ENCODE peak calls at places on chromosome 12, in ten cellular contexts. One of them, this sample, is unnamed. For H3K36me3, the result is how much of the 10 kb centered on the place peaks cover.

GRCh38 chr12:80059875-80060274 is 39.5 kb upstream of the OTOGL start:
- DNase-seq in MG63: no peak
- DNase-seq in tibial artery: no peak
- DNase-seq in CD8-positive, alpha-beta T cell: no peak
- DNase-seq in stomach: no peak
- DNase-seq in neural progenitor cell: no peak
- DNase-seq in left ventricle myocardium inferior: no peak
- DNase-seq in heart left ventricle: no peak
- DNase-seq in K562: no peak
- DNase-seq in kidney epithelial cell: no peak
- DNase-seq in this sample: no peak

GRCh38 chr12:604956-605355 is 58.3 kb downstream of the NINJ2 start:
- DNase-seq in tibial artery: no peak
- DNase-seq in MG63: no peak
- DNase-seq in K562: no peak
- DNase-seq in stomach: no peak
- DNase-seq in CD8-positive, alpha-beta T cell: no peak
- DNase-seq in heart left ventricle: no peak
- DNase-seq in left ventricle myocardium inferior: no peak
- DNase-seq in neural progenitor cell: no peak
- DNase-seq in kidney epithelial cell: no peak
- DNase-seq in this sample: no peak

GRCh38 chr12:55931780-55932545 is 1.0 kb downstream of the DGKA start:
- DNase-seq in kidney epithelial cell: no peak
- DNase-seq in CD8-positive, alpha-beta T cell: peak
- DNase-seq in K562: peak
- DNase-seq in neural progenitor cell: peak
- DNase-seq in heart left ventricle: peak
- DNase-seq in stomach: peak
- DNase-seq in left ventricle myocardium inferior: peak
- DNase-seq in MG63: peak
- DNase-seq in tibial artery: peak
- DNase-seq in this sample: peak

GRCh38 chr12:7411343-7411742 is 32.6 kb downstream of the CD163L1 start:
- DNase-seq in CD8-positive, alpha-beta T cell: no peak
- DNase-seq in neural progenitor cell: no peak
- DNase-seq in left ventricle myocardium inferior: no peak
- DNase-seq in tibial artery: no peak
- DNase-seq in stomach: no peak
- DNase-seq in K562: no peak
- DNase-seq in MG63: no peak
- DNase-seq in heart left ventricle: no peak
- DNase-seq in kidney epithelial cell: no peak
- DNase-seq in this sample: no peak

GRCh38 chr12:106757623-106758348 is 16.7 kb upstream of the RIC8B start:
- DNase-seq in CD8-positive, alpha-beta T cell: no peak
- DNase-seq in left ventricle myocardium inferior: no peak
- DNase-seq in neural progenitor cell: no peak
- DNase-seq in K562: no peak
- DNase-seq in heart left ventricle: no peak
- DNase-seq in kidney epithelial cell: no peak
- DNase-seq in tibial artery: no peak
- DNase-seq in stomach: no peak
- DNase-seq in MG63: no peak
- DNase-seq in this sample: no peak

GRCh38 chr12:6341439-6342139 is at the start of gene TNFRSF1A:
- DNase-seq in heart left ventricle: peak
- DNase-seq in MG63: peak
- DNase-seq in neural progenitor cell: peak
- DNase-seq in tibial artery: peak
- DNase-seq in stomach: peak
- DNase-seq in kidney epithelial cell: no peak
- DNase-seq in K562: peak
- DNase-seq in left ventricle myocardium inferior: peak
- DNase-seq in CD8-positive, alpha-beta T cell: no peak
- DNase-seq in this sample: peak

GRCh38 chr12:64814432-64814831 is 10.0 kb upstream of the TBC1D30 start:
- DNase-seq in heart left ventricle: no peak
- DNase-seq in CD8-positive, alpha-beta T cell: no peak
- DNase-seq in K562: no peak
- DNase-seq in neural progenitor cell: no peak
- DNase-seq in stomach: no peak
- DNase-seq in kidney epithelial cell: no peak
- DNase-seq in tibial artery: no peak
- DNase-seq in left ventricle myocardium inferior: no peak
- DNase-seq in MG63: no peak
- DNase-seq in this sample: no peak

GRCh38 chr12:25546318-25546717 is 6.8 kb downstream of the LMNTD1 start:
- DNase-seq in CD8-positive, alpha-beta T cell: no peak
- DNase-seq in MG63: no peak
- DNase-seq in tibial artery: no peak
- DNase-seq in left ventricle myocardium inferior: no peak
- DNase-seq in kidney epithelial cell: no peak
- DNase-seq in stomach: no peak
- DNase-seq in K562: no peak
- DNase-seq in heart left ventricle: no peak
- DNase-seq in neural progenitor cell: no peak
- DNase-seq in this sample: no peak

GRCh38 chr12:90987101-90987500 is 17.7 kb downstream of the EPYC start:
- DNase-seq in CD8-positive, alpha-beta T cell: no peak
- DNase-seq in left ventricle myocardium inferior: no peak
- DNase-seq in K562: no peak
- DNase-seq in tibial artery: no peak
- DNase-seq in heart left ventricle: no peak
- DNase-seq in neural progenitor cell: no peak
- DNase-seq in stomach: no peak
- DNase-seq in kidney epithelial cell: no peak
- DNase-seq in MG63: no peak
- DNase-seq in this sample: no peak

GRCh38 chr12:109308534-109309440 is at the start of gene FOXN4:
- DNase-seq in heart left ventricle: no peak
- DNase-seq in kidney epithelial cell: no peak
- DNase-seq in tibial artery: no peak
- DNase-seq in neural progenitor cell: peak
- DNase-seq in CD8-positive, alpha-beta T cell: no peak
- DNase-seq in stomach: no peak
- DNase-seq in K562: no peak
- DNase-seq in left ventricle myocardium inferior: no peak
- DNase-seq in MG63: no peak
- DNase-seq in this sample: no peak

GRCh38 chr12:63150255-63151060 is 543 bp downstream of the AVPR1A start:
- DNase-seq in left ventricle myocardium inferior: peak
- DNase-seq in tibial artery: peak
- DNase-seq in MG63: no peak
- DNase-seq in heart left ventricle: peak
- DNase-seq in kidney epithelial cell: no peak
- DNase-seq in stomach: no peak
- DNase-seq in CD8-positive, alpha-beta T cell: no peak
- DNase-seq in K562: no peak
- DNase-seq in neural progenitor cell: peak
- DNase-seq in this sample: no peak

GRCh38 chr12:131783915-131784541 is 44.2 kb upstream of the MMP17 start:
- DNase-seq in MG63: peak
- DNase-seq in kidney epithelial cell: no peak
- DNase-seq in tibial artery: no peak
- DNase-seq in heart left ventricle: no peak
- DNase-seq in left ventricle myocardium inferior: no peak
- DNase-seq in neural progenitor cell: no peak
- DNase-seq in CD8-positive, alpha-beta T cell: no peak
- DNase-seq in K562: peak
- DNase-seq in stomach: no peak
- DNase-seq in this sample: no peak

GRCh38 chr12:131787143-131787660 is 41.0 kb upstream of the MMP17 start:
- DNase-seq in heart left ventricle: no peak
- DNase-seq in tibial artery: no peak
- DNase-seq in neural progenitor cell: no peak
- DNase-seq in left ventricle myocardium inferior: no peak
- DNase-seq in K562: no peak
- DNase-seq in MG63: no peak
- DNase-seq in stomach: no peak
- DNase-seq in kidney epithelial cell: no peak
- DNase-seq in CD8-positive, alpha-beta T cell: no peak
- DNase-seq in this sample: no peak

GRCh38 chr12:131786331-131786730 is 41.9 kb upstream of the MMP17 start:
- DNase-seq in tibial artery: no peak
- DNase-seq in K562: no peak
- DNase-seq in kidney epithelial cell: no peak
- DNase-seq in CD8-positive, alpha-beta T cell: no peak
- DNase-seq in MG63: no peak
- DNase-seq in stomach: no peak
- DNase-seq in left ventricle myocardium inferior: no peak
- DNase-seq in neural progenitor cell: no peak
- DNase-seq in heart left ventricle: no peak
- DNase-seq in this sample: no peak

GRCh38 chr12:131785763-131786330 is 42.3 kb upstream of the MMP17 start:
- DNase-seq in tibial artery: no peak
- DNase-seq in kidney epithelial cell: no peak
- DNase-seq in K562: no peak
- DNase-seq in left ventricle myocardium inferior: no peak
- DNase-seq in heart left ventricle: no peak
- DNase-seq in CD8-positive, alpha-beta T cell: no peak
- DNase-seq in stomach: no peak
- DNase-seq in neural progenitor cell: no peak
- DNase-seq in MG63: no peak
- DNase-seq in this sample: no peak

GRCh38 chr12:131784909-131785762 is 43.1 kb upstream of the MMP17 start:
- DNase-seq in K562: no peak
- DNase-seq in stomach: no peak
- DNase-seq in left ventricle myocardium inferior: no peak
- DNase-seq in tibial artery: no peak
- DNase-seq in heart left ventricle: no peak
- DNase-seq in neural progenitor cell: no peak
- DNase-seq in CD8-positive, alpha-beta T cell: no peak
- DNase-seq in MG63: no peak
- DNase-seq in kidney epithelial cell: no peak
- DNase-seq in this sample: no peak
- H3K36me3 ChIP-seq in K562: half or more
- H3K36me3 ChIP-seq in stomach: half or more
- H3K36me3 ChIP-seq in left ventricle myocardium inferior: half or more
- H3K36me3 ChIP-seq in tibial artery: half or more
- H3K36me3 ChIP-seq in heart left ventricle: half or more
- H3K36me3 ChIP-seq in neural progenitor cell: under half
- H3K36me3 ChIP-seq in CD8-positive, alpha-beta T cell: under half
- H3K36me3 ChIP-seq in MG63: half or more
- H3K36me3 ChIP-seq in kidney epithelial cell: under half
- H3K36me3 ChIP-seq in this sample: under half

DNA sequence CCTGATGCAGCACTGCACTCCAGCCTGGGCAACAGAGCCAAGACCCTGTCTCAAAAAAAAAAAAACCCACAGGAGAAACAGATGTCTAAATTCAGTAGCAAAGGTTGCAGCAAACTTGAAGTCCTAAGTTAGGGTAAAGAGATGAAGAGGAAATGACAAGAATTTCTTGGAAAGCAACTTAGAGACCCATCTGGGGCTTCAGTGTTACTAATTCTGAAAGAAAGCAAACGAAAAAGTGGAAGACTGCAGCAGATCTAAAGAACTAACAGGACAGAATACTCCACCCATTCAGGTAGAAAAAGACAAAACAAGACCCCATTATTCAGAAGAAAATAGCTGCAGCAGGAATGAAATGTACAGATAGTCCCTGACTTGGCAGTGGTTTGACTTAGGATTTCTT is 31.9 kb downstream of the RESF1 start:
- DNase-seq in kidney epithelial cell: no peak
- DNase-seq in heart left ventricle: no peak
- DNase-seq in stomach: no peak
- DNase-seq in neural progenitor cell: no peak
- DNase-seq in tibial artery: no peak
- DNase-seq in MG63: no peak
- DNase-seq in K562: no peak
- DNase-seq in CD8-positive, alpha-beta T cell: no peak
- DNase-seq in left ventricle myocardium inferior: no peak
- DNase-seq in this sample: no peak
- H3K36me3 ChIP-seq in kidney epithelial cell: under half
- H3K36me3 ChIP-seq in heart left ventricle: half or more
- H3K36me3 ChIP-seq in stomach: under half
- H3K36me3 ChIP-seq in neural progenitor cell: under half
- H3K36me3 ChIP-seq in tibial artery: half or more
- H3K36me3 ChIP-seq in MG63: under half
- H3K36me3 ChIP-seq in K562: half or more
- H3K36me3 ChIP-seq in CD8-positive, alpha-beta T cell: under half
- H3K36me3 ChIP-seq in left ventricle myocardium inferior: half or more
- H3K36me3 ChIP-seq in this sample: under half

DNA sequence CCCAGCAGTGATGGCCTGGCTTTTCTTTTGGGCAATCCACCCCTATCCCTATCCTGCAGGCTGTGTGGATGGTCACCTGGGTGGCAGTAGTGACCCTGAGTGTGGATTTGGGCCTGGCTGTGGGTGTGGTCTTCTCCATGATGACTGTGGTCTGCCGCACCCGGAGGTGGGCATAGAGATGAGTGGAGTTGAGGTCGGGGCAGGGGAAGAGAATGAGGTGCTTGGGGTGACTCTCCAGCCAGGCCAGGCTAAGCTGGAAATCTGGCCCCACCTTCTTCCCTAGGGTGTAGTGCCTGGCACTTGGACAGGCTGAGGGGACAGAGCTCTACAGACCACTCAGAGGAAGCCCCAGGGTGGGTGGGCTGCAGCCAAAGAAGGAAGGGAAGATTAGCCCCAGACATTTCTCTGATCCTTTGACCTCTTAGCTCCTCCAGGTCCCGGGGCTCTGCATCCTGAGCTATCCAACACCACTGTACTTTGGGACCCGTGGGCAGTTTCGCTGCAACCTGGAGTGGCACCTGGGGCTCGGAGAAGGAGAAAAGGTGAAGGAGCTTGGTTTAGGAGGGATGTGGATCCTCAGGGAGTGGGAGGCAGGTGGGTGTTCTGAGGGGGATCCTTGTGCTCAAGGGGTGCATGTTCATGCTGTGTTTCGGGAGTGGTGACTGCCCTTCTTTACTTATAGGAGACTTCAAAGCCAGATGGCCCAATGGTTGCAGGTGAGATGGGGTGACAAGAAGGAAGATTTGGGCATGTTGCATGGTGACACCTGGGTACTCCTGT is 8.4 kb downstream of the B4GALNT1 start:
- DNase-seq in left ventricle myocardium inferior: no peak
- DNase-seq in CD8-positive, alpha-beta T cell: no peak
- DNase-seq in heart left ventricle: no peak
- DNase-seq in MG63: no peak
- DNase-seq in kidney epithelial cell: no peak
- DNase-seq in tibial artery: no peak
- DNase-seq in K562: no peak
- DNase-seq in stomach: no peak
- DNase-seq in neural progenitor cell: no peak
- DNase-seq in this sample: no peak
- H3K36me3 ChIP-seq in left ventricle myocardium inferior: under half
- H3K36me3 ChIP-seq in CD8-positive, alpha-beta T cell: under half
- H3K36me3 ChIP-seq in heart left ventricle: under half
- H3K36me3 ChIP-seq in MG63: under half
- H3K36me3 ChIP-seq in kidney epithelial cell: under half
- H3K36me3 ChIP-seq in tibial artery: under half
- H3K36me3 ChIP-seq in K562: under half
- H3K36me3 ChIP-seq in stomach: under half
- H3K36me3 ChIP-seq in neural progenitor cell: under half
- H3K36me3 ChIP-seq in this sample: under half

DNA sequence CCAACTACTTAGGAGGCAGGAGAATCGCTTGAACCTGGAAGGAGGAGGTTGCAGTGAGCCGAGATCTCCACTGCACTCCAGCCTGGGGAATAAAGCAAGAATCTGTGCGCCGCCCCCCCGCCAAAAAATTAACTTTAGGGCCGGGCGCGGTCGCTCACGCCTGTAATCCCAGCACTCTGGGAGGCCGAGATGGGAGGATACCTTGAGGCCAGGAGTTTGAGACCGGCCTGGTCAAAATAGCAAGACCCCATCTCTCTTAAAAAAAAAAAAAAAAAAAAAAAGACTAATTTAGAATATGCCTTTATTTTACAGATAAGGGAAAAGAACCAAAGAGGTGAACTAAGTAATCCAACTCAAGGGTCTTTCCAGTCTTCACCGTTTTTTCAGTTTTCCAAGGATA is 1.2 kb downstream of the KANSL2 start:
- DNase-seq in stomach: no peak
- DNase-seq in K562: no peak
- DNase-seq in MG63: no peak
- DNase-seq in kidney epithelial cell: no peak
- DNase-seq in left ventricle myocardium inferior: no peak
- DNase-seq in CD8-positive, alpha-beta T cell: no peak
- DNase-seq in neural progenitor cell: no peak
- DNase-seq in heart left ventricle: no peak
- DNase-seq in tibial artery: no peak
- DNase-seq in this sample: no peak
- H3K36me3 ChIP-seq in stomach: under half
- H3K36me3 ChIP-seq in K562: half or more
- H3K36me3 ChIP-seq in MG63: half or more
- H3K36me3 ChIP-seq in kidney epithelial cell: under half
- H3K36me3 ChIP-seq in left ventricle myocardium inferior: under half
- H3K36me3 ChIP-seq in CD8-positive, alpha-beta T cell: under half
- H3K36me3 ChIP-seq in neural progenitor cell: under half
- H3K36me3 ChIP-seq in heart left ventricle: under half
- H3K36me3 ChIP-seq in tibial artery: under half
- H3K36me3 ChIP-seq in this sample: under half

This sample was measured in prostate gland.